ENCODE peak calls at places on chromosome 17, in four cellular contexts. J is NCI-H1105 treated with DMSO at 0.1 percent for 48 hours; G is PC-3; P is stimulated activated CD4-positive, alpha-beta T cell treated with anti-CD3 and anti-CD28 coated beads, Interleukin-4, amount 100 ng/mL, for 4 hours. R is an unnamed sample.

GRCh38 chr17:7842950-7843535 is 9.0 kb downstream of the KDM6B start:
- DNase-seq in G (no peak), P (no peak), J (peak), R (peak)

GRCh38 chr17:35539659-35540026 is 2.2 kb upstream of the SLFN12L start:
- DNase-seq in P (no peak), G (no peak), J (no peak), R (no peak)

GRCh38 chr17:40031706-40032105 is 16.5 kb downstream of the CSF3 start:
- DNase-seq in G (no peak), J (no peak), P (no peak), R (no peak)

GRCh38 chr17:52477824-52478614 is 319.5 kb upstream of the CA10 start:
- DNase-seq in G (no peak), P (no peak), J (no peak), R (no peak)

GRCh38 chr17:17570798-17571716 is 20.5 kb downstream of the PEMT start:
- DNase-seq in G (no peak), J (peak), P (no peak), R (no peak)

GRCh38 chr17:35117984-35118383 is 1.7 kb downstream of the RAD51D start:
- DNase-seq in G (peak), P (peak), J (no peak), R (no peak)

GRCh38 chr17:41777157-41777578 is 9.3 kb downstream of the JUP start:
- DNase-seq in J (no peak), G (no peak), P (no peak), R (peak)

GRCh38 chr17:69358688-69359596 is 32.0 kb upstream of the ABCA5 start:
- DNase-seq in P (no peak), J (no peak), G (peak), R (no peak)

GRCh38 chr17:37708008-37708615 is 36.7 kb downstream of the HNF1B start:
- DNase-seq in J (no peak), G (no peak), P (no peak), R (no peak)

GRCh38 chr17:76558210-76559095 is 18.6 kb downstream of the PRCD start:
- DNase-seq in G (peak), J (peak), P (no peak), R (peak)

GRCh38 chr17:18129041-18129502 is 20.5 kb downstream of the MYO15A start:
- DNase-seq in P (no peak), J (no peak), G (peak), R (no peak)

GRCh38 chr17:14044702-14045101 is 24.6 kb upstream of the COX10 start:
- DNase-seq in G (no peak), P (no peak), J (no peak), R (no peak)

GRCh38 chr17:19534562-19535149 is 1.0 kb downstream of the SLC47A1 start:
- DNase-seq in P (no peak), G (no peak), J (no peak), R (no peak)

GRCh38 chr17:17835415-17836249 is 1.2 kb downstream of the SREBF1 start:
- DNase-seq in J (no peak), P (no peak), G (no peak), R (no peak)

GRCh38 chr17:51000835-51001638 is 119.6 kb downstream of the SPAG9 start:
- DNase-seq in P (no peak), G (peak), J (peak), R (peak)

GRCh38 chr17:64056269-64057005 is 36.0 kb upstream of the ICAM2 start:
- DNase-seq in P (no peak), J (no peak), G (peak), R (peak)

GRCh38 chr17:45149669-45150603 is 1.7 kb downstream of the HEXIM1 start:
- DNase-seq in J (peak), G (peak), P (no peak), R (peak)

GRCh38 chr17:59572301-59572924 is 7.0 kb downstream of the DHX40 start:
- DNase-seq in G (no peak), J (no peak), P (no peak), R (no peak)

GRCh38 chr17:5526821-5527598 is 40.6 kb downstream of the MIS12 start:
- DNase-seq in P (peak), G (peak), J (no peak), R (no peak)

GRCh38 chr17:33262724-33263123 is 30.4 kb downstream of the ASIC2 start:
- DNase-seq in P (no peak), J (no peak), G (no peak), R (no peak)

GRCh38 chr17:40329981-40330794 is 21.2 kb downstream of the RARA start:
- DNase-seq in J (peak), G (no peak), P (no peak), R (no peak)

GRCh38 chr17:19750835-19751234 is 2.7 kb upstream of the ALDH3A1 start:
- DNase-seq in J (no peak), P (no peak), G (peak), R (no peak)

GRCh38 chr17:38861399-38861843 is 7.9 kb upstream of the RPL23 start:
- DNase-seq in J (peak), P (no peak), G (no peak), R (peak)

GRCh38 chr17:42521036-42521435 is 15.0 kb upstream of the NAGLU start:
- DNase-seq in G (no peak), J (no peak), P (no peak), R (no peak)

GRCh38 chr17:29357821-29358232 is 32.3 kb upstream of the TAOK1 start:
- DNase-seq in P (no peak), J (no peak), G (no peak), R (no peak)

GRCh38 chr17:64741924-64742670 is 80.0 kb upstream of the SMURF2 start:
- DNase-seq in P (no peak), G (no peak), J (no peak), R (no peak)

GRCh38 chr17:16940116-16940881 is 31.6 kb downstream of the TNFRSF13B start:
- DNase-seq in G (no peak), J (no peak), P (no peak), R (no peak)

GRCh38 chr17:78774956-78775571 is 7.0 kb downstream of the CYTH1 start:
- DNase-seq in P (no peak), G (no peak), J (no peak), R (no peak)

GRCh38 chr17:50817142-50817751 is 18.1 kb upstream of the WFIKKN2 start:
- DNase-seq in P (peak), J (no peak), G (peak), R (peak)

GRCh38 chr17:67018429-67019125 is 25.8 kb upstream of the CACNG1 start:
- DNase-seq in G (no peak), P (no peak), J (no peak), R (peak)

GRCh38 chr17:15457723-15458094 is 9.7 kb downstream of the CDRT4 start:
- DNase-seq in J (no peak), P (no peak), G (no peak), R (no peak)

GRCh38 chr17:78396436-78397335 is 18.2 kb downstream of the PGS1 start:
- DNase-seq in G (no peak), J (no peak), P (no peak), R (no peak)

GRCh38 chr17:64262422-64263260 is at the start of gene TEX2:
- DNase-seq in G (peak), P (peak), J (no peak), R (peak)

GRCh38 chr17:82767041-82767754 is 15.3 kb downstream of the TBCD start:
- DNase-seq in P (peak), G (peak), J (no peak), R (no peak)

R was measured in NCI-H146.